ENCODE peak calls at places on chromosomes 13 and 19, in four cellular contexts. Z is substantia nigra, M is GM18507, E is bronchial epithelial cell. H is an unnamed sample.

GRCh38 chr13:64029343-64030093 is 2613.9 kb upstream of the PCDH20 start:
- DNase-seq in Z (no peak), M (no peak), E (no peak), H (no peak)

GRCh38 chr19:6891761-6892385 is 4.5 kb downstream of the ADGRE1 start:
- DNase-seq in M (no peak), Z (no peak), E (no peak), H (no peak)

GRCh38 chr19:55646889-55647731 is 902 bp upstream of the CCDC106 start:
- DNase-seq in Z (no peak), M (no peak), E (no peak), H (no peak)

GRCh38 chr19:10471909-10472308 is 31.2 kb downstream of the KEAP1 start:
- DNase-seq in E (peak), M (no peak), Z (no peak), H (no peak)

GRCh38 chr13:30696278-30697176 is 38.8 kb upstream of the ALOX5AP start:
- DNase-seq in M (no peak), Z (peak), E (no peak), H (no peak)

GRCh38 chr13:113869263-113869662 is 5.4 kb upstream of the GAS6 start:
- DNase-seq in M (no peak), Z (no peak), E (no peak), H (no peak)

GRCh38 chr19:28037186-28037585 is 1175.8 kb downstream of the UQCRFS1 start:
- DNase-seq in Z (no peak), M (no peak), E (no peak), H (no peak)

GRCh38 chr13:48222358-48223015 is 10.5 kb upstream of the ITM2B start:
- DNase-seq in Z (no peak), E (peak), M (no peak), H (no peak)

GRCh38 chr19:45781282-45782161 is 768 bp downstream of the DMPK start:
- DNase-seq in M (no peak), Z (no peak), E (peak), H (no peak)

GRCh38 chr19:46791944-46792343 is 3.5 kb upstream of the SLC1A5 start:
- DNase-seq in M (no peak), Z (no peak), E (no peak), H (no peak)

H was measured in smooth muscle cell of the brain vasculature.